ENCODE peak calls at places on chromosomes 13 and 19, in ten cellular contexts. R is CD8-positive, alpha-beta T cell; A is AG09309; V is body of pancreas; Z is fibroblast of mammary gland; N is A673; P is heart left ventricle; G is cardiac fibroblast; H is endodermal cell; Y is esophagus muscularis mucosa. U is an unnamed sample.

GRCh38 chr19:4268816-4269430 is 10.1 kb upstream of the SHD start:
- DNase-seq in N (no peak), H (no peak), A (no peak), P (no peak), Z (no peak), V (no peak), R (no peak), G (no peak), Y (no peak), U (no peak)

GRCh38 chr13:108227651-108228272 is 9.6 kb downstream of the ABHD13 start:
- DNase-seq in Y (no peak), R (no peak), G (peak; percentile 70), H (no peak), A (no peak), V (no peak), Z (peak; percentile 54), P (no peak), N (peak; percentile 65), U (no peak)

GRCh38 chr19:29672933-29673336 is 7.7 kb downstream of the PLEKHF1 start:
- DNase-seq in V (no peak), P (no peak), G (no peak), R (peak; percentile 95), N (no peak), H (no peak), A (no peak), Z (no peak), Y (no peak), U (no peak)

GRCh38 chr19:45477713-45478453 is 10.1 kb downstream of the FOSB start:
- DNase-seq in H (no peak), Y (no peak), V (no peak), N (peak; percentile 74), R (no peak), P (no peak), G (no peak), A (no peak), Z (no peak), U (no peak)

GRCh38 chr13:42101821-42102580 is 53.6 kb downstream of the DGKH start:
- DNase-seq in R (no peak), A (no peak), Y (no peak), V (peak; percentile 49), Z (no peak), H (no peak), G (peak; percentile 28), N (no peak), P (peak; percentile 29), U (no peak)

GRCh38 chr19:55598719-55599467 is 424 bp downstream of the FIZ1 start:
- DNase-seq in N (peak; percentile 98), G (peak; percentile 98), P (peak; percentile 95), Z (peak; percentile 97), V (peak; percentile 90), H (peak; percentile 99), A (peak; percentile 77), R (peak; percentile 91), Y (peak; percentile 98), U (peak; percentile 82)

GRCh38 chr13:50129065-50129922 is 114.0 kb downstream of the KCNRG start:
- DNase-seq in P (no peak), R (no peak), Y (no peak), G (peak; percentile 35), A (no peak), V (no peak), N (no peak), Z (peak; percentile 38), H (no peak), U (no peak)

GRCh38 chr19:5369962-5370367 is 29.4 kb upstream of the PTPRS start:
- DNase-seq in H (peak; percentile 96), V (peak; percentile 71), N (peak; percentile 61), A (no peak), Y (no peak), R (peak; percentile 36), P (no peak), G (peak; percentile 39), Z (peak; percentile 28), U (no peak)

GRCh38 chr19:4357921-4358326 is 14.6 kb downstream of the MPND start:
- DNase-seq in H (peak; percentile 47), G (no peak), Y (no peak), P (no peak), R (no peak), A (no peak), V (no peak), N (no peak), Z (no peak), U (no peak)

GRCh38 chr13:108363651-108364050 is 94.1 kb downstream of the TNFSF13B start:
- DNase-seq in R (no peak), P (no peak), Y (no peak), G (no peak), V (no peak), A (no peak), Z (no peak), N (no peak), H (no peak), U (no peak)

GRCh38 chr19:45497791-45498190 is 452 bp upstream of the PPM1N start:
- DNase-seq in Y (no peak), V (no peak), P (no peak), R (no peak), N (no peak), A (no peak), H (peak; percentile 73), Z (no peak), G (no peak), U (no peak)

GRCh38 chr13:51240178-51240577 is 18.0 kb downstream of the FAM124A start:
- DNase-seq in R (no peak), Z (peak; percentile 27), H (no peak), A (no peak), G (no peak), V (no peak), Y (no peak), P (no peak), N (no peak), U (no peak)

GRCh38 chr19:36489920-36490415 is 607 bp upstream of the ZNF566 start:
- DNase-seq in A (peak; percentile 83), Y (no peak), Z (peak; percentile 90), G (peak; percentile 95), H (peak; percentile 95), P (peak; percentile 89), R (peak; percentile 74), V (peak; percentile 78), N (peak; percentile 96), U (peak; percentile 88)

GRCh38 chr13:92967923-92968322 is 258.7 kb upstream of the GPC6 start:
- DNase-seq in N (peak; percentile 42), P (no peak), Z (peak; percentile 37), A (peak; percentile 1), R (no peak), V (no peak), G (peak; percentile 29), H (peak; percentile 48), Y (no peak), U (no peak)

GRCh38 chr19:5068251-5069090 is 99.6 kb downstream of the KDM4B start:
- DNase-seq in R (no peak), G (no peak), P (no peak), H (no peak), N (no peak), V (no peak), Z (no peak), A (no peak), Y (no peak), U (no peak)

GRCh38 chr13:33935969-33936368 is 118.0 kb downstream of the RFC3 start:
- DNase-seq in P (no peak), R (no peak), N (no peak), G (no peak), Y (no peak), V (no peak), H (no peak), Z (no peak), A (no peak), U (no peak)

GRCh38 chr13:33940256-33940655 is 122.3 kb downstream of the RFC3 start:
- DNase-seq in G (no peak), P (no peak), V (no peak), N (no peak), H (no peak), Y (no peak), R (no peak), A (no peak), Z (no peak), U (no peak)

GRCh38 chr13:33945477-33945876 is 127.5 kb downstream of the RFC3 start:
- DNase-seq in H (no peak), Z (no peak), Y (no peak), P (no peak), R (no peak), G (no peak), V (no peak), A (no peak), N (no peak), U (no peak)

GRCh38 chr13:33937373-33938087 is 119.6 kb downstream of the RFC3 start:
- DNase-seq in Y (no peak), P (no peak), A (no peak), V (peak; percentile 26), G (no peak), N (no peak), Z (no peak), H (no peak), R (no peak), U (no peak)

DNA sequence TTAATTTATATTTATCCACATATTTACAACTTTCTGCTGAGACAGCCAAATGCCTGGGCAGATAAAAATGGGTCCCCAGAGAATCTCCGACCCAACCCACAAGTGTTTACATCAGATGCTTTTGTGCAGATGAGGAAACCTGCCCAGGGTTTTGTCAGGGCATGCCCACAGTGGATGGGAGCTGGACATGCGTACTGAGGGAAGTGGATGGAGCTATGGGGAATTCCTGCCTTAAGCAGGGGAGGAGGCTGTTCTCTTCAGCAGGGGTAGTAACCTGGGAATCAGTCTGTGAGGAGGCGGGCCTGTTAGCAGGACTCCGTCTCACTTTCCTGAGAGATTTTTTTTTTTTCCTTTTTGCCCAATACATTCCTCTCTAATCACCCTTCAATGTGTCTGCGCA is 122.9 kb downstream of the RFC3 start:
- DNase-seq in P (no peak), G (peak; percentile 49), V (no peak), H (peak; percentile 52), A (no peak), Z (peak; percentile 54), R (no peak), Y (no peak), N (no peak), U (no peak)
- H3K4me3 ChIP-seq in P (no peak overlapping the region), G (no peak overlapping the region), V (no peak overlapping the region), H (no peak overlapping the region), A (no peak overlapping the region), Z (no peak overlapping the region), R (no peak overlapping the region), Y (no peak overlapping the region), N (no peak overlapping the region), U (no peak overlapping the region)

GRCh38 chr19:16141043-16141442 is 2.4 kb upstream of the HSH2D start:
- DNase-seq in H (no peak), G (no peak), Z (no peak), N (no peak), Y (no peak), P (no peak), A (no peak), R (no peak), V (no peak), U (no peak)
- TF ChIP-seq CTCF in H (no peak), G (no peak), Z (no peak), N (no peak), Y (no peak), P (no peak), A (no peak), R (no peak), V (no peak), U (no peak)

GRCh38 chr19:39480337-39481228 is at the start of gene TIMM50:
- DNase-seq in R (peak; percentile 96), Z (peak; percentile 89), Y (peak; percentile 99), P (peak; percentile 99), N (peak; percentile 98), A (peak; percentile 47), H (peak; percentile 100), G (peak; percentile 91), V (peak; percentile 97), U (peak; percentile 80)
- H3K4me3 ChIP-seq in R (peak within 1 kb of the TSS; percentile 85), Z (peak within 1 kb of the TSS; percentile 99), Y (peak within 1 kb of the TSS; percentile 66), P (peak within 1 kb of the TSS; percentile 84), N (peak within 1 kb of the TSS; percentile 95), A (peak within 1 kb of the TSS; percentile 66), H (peak within 1 kb of the TSS; percentile 98), G (peak within 1 kb of the TSS; percentile 99), V (peak within 1 kb of the TSS; percentile 67), U (peak within 1 kb of the TSS; percentile 98)

GRCh38 chr19:40933025-40933424 is 51.0 kb upstream of the CYP2A7 start:
- DNase-seq in H (peak; percentile 73), V (no peak), G (peak; percentile 40), Y (no peak), P (no peak), Z (peak; percentile 1), R (no peak), N (peak; percentile 28), A (no peak), U (no peak)
- TF ChIP-seq CTCF in H (peak; percentile 66), V (no peak), G (peak; percentile 19), Y (no peak), P (no peak), Z (no peak), R (no peak), N (peak; percentile 44), A (no peak), U (no peak)